ENCODE peak calls at places on chromosome 1, in ten cellular contexts. One of them, this sample, is unnamed.

GRCh38 chr1:184953600-184954219 is 20.6 kb downstream of the NIBAN1 start:
- DNase-seq in NCI-H1436: no peak
- DNase-seq in G401: no peak
- DNase-seq in AG08396: no peak
- DNase-seq in aorta: no peak
- DNase-seq in T-cell: no peak
- DNase-seq in pancreas: no peak
- DNase-seq in fibroblast of the aortic adventitia: peak
- DNase-seq in stimulated activated CD8-positive, alpha-beta memory T cell treated with anti-CD3 and anti-CD28 coated beads, Interleukin-2, amount 100 ng/mL, for 1 hour: no peak
- DNase-seq in endothelial cell: no peak
- DNase-seq in this sample: no peak

GRCh38 chr1:156706647-156707008 is 1.2 kb upstream of the CRABP2 start:
- DNase-seq in NCI-H1436: peak
- DNase-seq in G401: peak
- DNase-seq in AG08396: peak
- DNase-seq in aorta: peak
- DNase-seq in T-cell: no peak
- DNase-seq in pancreas: peak
- DNase-seq in fibroblast of the aortic adventitia: peak
- DNase-seq in stimulated activated CD8-positive, alpha-beta memory T cell treated with anti-CD3 and anti-CD28 coated beads, Interleukin-2, amount 100 ng/mL, for 1 hour: no peak
- DNase-seq in endothelial cell: no peak
- DNase-seq in this sample: no peak

GRCh38 chr1:4430406-4431404 is 223.7 kb upstream of the AJAP1 start:
- DNase-seq in NCI-H1436: no peak
- DNase-seq in G401: no peak
- DNase-seq in AG08396: no peak
- DNase-seq in aorta: no peak
- DNase-seq in T-cell: no peak
- DNase-seq in pancreas: no peak
- DNase-seq in fibroblast of the aortic adventitia: no peak
- DNase-seq in stimulated activated CD8-positive, alpha-beta memory T cell treated with anti-CD3 and anti-CD28 coated beads, Interleukin-2, amount 100 ng/mL, for 1 hour: no peak
- DNase-seq in endothelial cell: no peak
- DNase-seq in this sample: no peak

GRCh38 chr1:247390996-247391395 is 25.0 kb upstream of the NLRP3 start:
- DNase-seq in NCI-H1436: no peak
- DNase-seq in G401: no peak
- DNase-seq in AG08396: no peak
- DNase-seq in aorta: no peak
- DNase-seq in T-cell: no peak
- DNase-seq in pancreas: no peak
- DNase-seq in fibroblast of the aortic adventitia: no peak
- DNase-seq in stimulated activated CD8-positive, alpha-beta memory T cell treated with anti-CD3 and anti-CD28 coated beads, Interleukin-2, amount 100 ng/mL, for 1 hour: no peak
- DNase-seq in endothelial cell: no peak
- DNase-seq in this sample: no peak

GRCh38 chr1:75937034-75937433 is 4.8 kb upstream of the ASB17 start:
- DNase-seq in NCI-H1436: no peak
- DNase-seq in G401: no peak
- DNase-seq in AG08396: peak
- DNase-seq in aorta: no peak
- DNase-seq in T-cell: no peak
- DNase-seq in pancreas: no peak
- DNase-seq in fibroblast of the aortic adventitia: peak
- DNase-seq in stimulated activated CD8-positive, alpha-beta memory T cell treated with anti-CD3 and anti-CD28 coated beads, Interleukin-2, amount 100 ng/mL, for 1 hour: no peak
- DNase-seq in endothelial cell: no peak
- DNase-seq in this sample: no peak

GRCh38 chr1:234656981-234657651 is 47.1 kb upstream of the IRF2BP2 start:
- DNase-seq in NCI-H1436: no peak
- DNase-seq in G401: no peak
- DNase-seq in AG08396: peak
- DNase-seq in aorta: no peak
- DNase-seq in T-cell: no peak
- DNase-seq in pancreas: no peak
- DNase-seq in fibroblast of the aortic adventitia: peak
- DNase-seq in stimulated activated CD8-positive, alpha-beta memory T cell treated with anti-CD3 and anti-CD28 coated beads, Interleukin-2, amount 100 ng/mL, for 1 hour: no peak
- DNase-seq in endothelial cell: no peak
- DNase-seq in this sample: peak

GRCh38 chr1:246063013-246063616 is 444.0 kb downstream of the SMYD3 start:
- DNase-seq in NCI-H1436: no peak
- DNase-seq in G401: no peak
- DNase-seq in AG08396: no peak
- DNase-seq in aorta: no peak
- DNase-seq in T-cell: no peak
- DNase-seq in pancreas: no peak
- DNase-seq in fibroblast of the aortic adventitia: no peak
- DNase-seq in stimulated activated CD8-positive, alpha-beta memory T cell treated with anti-CD3 and anti-CD28 coated beads, Interleukin-2, amount 100 ng/mL, for 1 hour: no peak
- DNase-seq in endothelial cell: no peak
- DNase-seq in this sample: no peak

GRCh38 chr1:216310776-216311175 is 112.5 kb downstream of the USH2A start:
- DNase-seq in NCI-H1436: peak
- DNase-seq in G401: peak
- DNase-seq in AG08396: peak
- DNase-seq in aorta: no peak
- DNase-seq in T-cell: no peak
- DNase-seq in pancreas: no peak
- DNase-seq in fibroblast of the aortic adventitia: peak
- DNase-seq in stimulated activated CD8-positive, alpha-beta memory T cell treated with anti-CD3 and anti-CD28 coated beads, Interleukin-2, amount 100 ng/mL, for 1 hour: no peak
- DNase-seq in endothelial cell: peak
- DNase-seq in this sample: peak

GRCh38 chr1:25562101-25562927 is 18.9 kb downstream of the LDLRAP1 start:
- DNase-seq in NCI-H1436: no peak
- DNase-seq in G401: no peak
- DNase-seq in AG08396: no peak
- DNase-seq in aorta: no peak
- DNase-seq in T-cell: peak
- DNase-seq in pancreas: no peak
- DNase-seq in fibroblast of the aortic adventitia: no peak
- DNase-seq in stimulated activated CD8-positive, alpha-beta memory T cell treated with anti-CD3 and anti-CD28 coated beads, Interleukin-2, amount 100 ng/mL, for 1 hour: peak
- DNase-seq in endothelial cell: no peak
- DNase-seq in this sample: no peak

GRCh38 chr1:236836157-236836556 is 41.1 kb downstream of the MTR start:
- DNase-seq in NCI-H1436: no peak
- DNase-seq in G401: no peak
- DNase-seq in AG08396: no peak
- DNase-seq in aorta: no peak
- DNase-seq in T-cell: no peak
- DNase-seq in pancreas: no peak
- DNase-seq in fibroblast of the aortic adventitia: no peak
- DNase-seq in stimulated activated CD8-positive, alpha-beta memory T cell treated with anti-CD3 and anti-CD28 coated beads, Interleukin-2, amount 100 ng/mL, for 1 hour: no peak
- DNase-seq in endothelial cell: no peak
- DNase-seq in this sample: no peak

GRCh38 chr1:172325562-172325961 is 94.9 kb upstream of the C1orf105 start:
- DNase-seq in NCI-H1436: no peak
- DNase-seq in G401: no peak
- DNase-seq in AG08396: no peak
- DNase-seq in aorta: no peak
- DNase-seq in T-cell: no peak
- DNase-seq in pancreas: no peak
- DNase-seq in fibroblast of the aortic adventitia: peak
- DNase-seq in stimulated activated CD8-positive, alpha-beta memory T cell treated with anti-CD3 and anti-CD28 coated beads, Interleukin-2, amount 100 ng/mL, for 1 hour: no peak
- DNase-seq in endothelial cell: no peak
- DNase-seq in this sample: peak

This sample was measured in T47D.